ENCODE peak calls at places on chromosomes 13 and 19, in eight cellular contexts. One of them, this sample, is unnamed.

GRCh38 chr19:38061294-38061693 is 154.3 kb downstream of the SIPA1L3 start:
- DNase-seq in ascending aorta: no peak
- DNase-seq in testis: no peak
- DNase-seq in HCT116: no peak
- DNase-seq in endothelial cell of umbilical vein: no peak
- DNase-seq in cardiac muscle cell: peak; percentile 70
- DNase-seq in AG04450: peak; percentile 68
- DNase-seq in IMR-90: peak; percentile 95
- DNase-seq in this sample: peak; percentile 41

GRCh38 chr13:42478531-42479156 is 95.3 kb upstream of the TNFSF11 start:
- DNase-seq in ascending aorta: no peak
- DNase-seq in testis: no peak
- DNase-seq in HCT116: peak; percentile 10
- DNase-seq in endothelial cell of umbilical vein: peak; percentile 26
- DNase-seq in cardiac muscle cell: peak; percentile 59
- DNase-seq in AG04450: no peak
- DNase-seq in IMR-90: peak; percentile 7
- DNase-seq in this sample: no peak

GRCh38 chr13:29847501-29847983 is 2.9 kb downstream of the UBL3 start:
- DNase-seq in ascending aorta: no peak
- DNase-seq in testis: peak; percentile 43
- DNase-seq in HCT116: no peak
- DNase-seq in endothelial cell of umbilical vein: peak; percentile 65
- DNase-seq in cardiac muscle cell: peak; percentile 62
- DNase-seq in AG04450: no peak
- DNase-seq in IMR-90: peak; percentile 64
- DNase-seq in this sample: no peak

GRCh38 chr19:2779121-2779740 is 3.8 kb downstream of the SGTA start:
- DNase-seq in ascending aorta: no peak
- DNase-seq in testis: no peak
- DNase-seq in HCT116: no peak
- DNase-seq in endothelial cell of umbilical vein: no peak
- DNase-seq in cardiac muscle cell: no peak
- DNase-seq in AG04450: no peak
- DNase-seq in IMR-90: no peak
- DNase-seq in this sample: no peak

GRCh38 chr13:28558126-28558525 is 63.2 kb upstream of the FLT1 start:
- DNase-seq in ascending aorta: no peak
- DNase-seq in testis: no peak
- DNase-seq in HCT116: no peak
- DNase-seq in endothelial cell of umbilical vein: peak; percentile 71
- DNase-seq in cardiac muscle cell: peak; percentile 90
- DNase-seq in AG04450: peak; percentile 80
- DNase-seq in IMR-90: peak; percentile 97
- DNase-seq in this sample: no peak

GRCh38 chr19:16038196-16038695 is 38.0 kb upstream of the TPM4 start:
- DNase-seq in ascending aorta: no peak
- DNase-seq in testis: no peak
- DNase-seq in HCT116: no peak
- DNase-seq in endothelial cell of umbilical vein: no peak
- DNase-seq in cardiac muscle cell: no peak
- DNase-seq in AG04450: no peak
- DNase-seq in IMR-90: no peak
- DNase-seq in this sample: no peak

GRCh38 chr19:55261671-55262126 is 2.9 kb upstream of the PPP6R1 start:
- DNase-seq in ascending aorta: no peak
- DNase-seq in testis: peak; percentile 80
- DNase-seq in HCT116: no peak
- DNase-seq in endothelial cell of umbilical vein: no peak
- DNase-seq in cardiac muscle cell: no peak
- DNase-seq in AG04450: no peak
- DNase-seq in IMR-90: no peak
- DNase-seq in this sample: no peak

GRCh38 chr19:34841780-34842179 is 68.8 kb upstream of the ZNF599 start:
- DNase-seq in ascending aorta: no peak
- DNase-seq in testis: no peak
- DNase-seq in HCT116: no peak
- DNase-seq in endothelial cell of umbilical vein: no peak
- DNase-seq in cardiac muscle cell: no peak
- DNase-seq in AG04450: no peak
- DNase-seq in IMR-90: no peak
- DNase-seq in this sample: no peak

GRCh38 chr13:19062019-19062646 is 119.5 kb downstream of the TUBA3C start:
- DNase-seq in ascending aorta: no peak
- DNase-seq in testis: no peak
- DNase-seq in HCT116: no peak
- DNase-seq in endothelial cell of umbilical vein: no peak
- DNase-seq in cardiac muscle cell: no peak
- DNase-seq in AG04450: no peak
- DNase-seq in IMR-90: no peak
- DNase-seq in this sample: no peak

GRCh38 chr13:60261432-60262351 is 98.0 kb upstream of the DIAPH3 start:
- DNase-seq in ascending aorta: no peak
- DNase-seq in testis: no peak
- DNase-seq in HCT116: no peak
- DNase-seq in endothelial cell of umbilical vein: no peak
- DNase-seq in cardiac muscle cell: no peak
- DNase-seq in AG04450: no peak
- DNase-seq in IMR-90: no peak
- DNase-seq in this sample: no peak

GRCh38 chr19:30391554-30392551 is 19.7 kb downstream of the ZNF536 start:
- DNase-seq in ascending aorta: no peak
- DNase-seq in testis: no peak
- DNase-seq in HCT116: no peak
- DNase-seq in endothelial cell of umbilical vein: no peak
- DNase-seq in cardiac muscle cell: peak; percentile 1
- DNase-seq in AG04450: no peak
- DNase-seq in IMR-90: no peak
- DNase-seq in this sample: no peak

GRCh38 chr19:19276386-19276785 is 3.3 kb upstream of the TM6SF2 start:
- DNase-seq in ascending aorta: no peak
- DNase-seq in testis: no peak
- DNase-seq in HCT116: no peak
- DNase-seq in endothelial cell of umbilical vein: no peak
- DNase-seq in cardiac muscle cell: peak; percentile 69
- DNase-seq in AG04450: peak; percentile 29
- DNase-seq in IMR-90: peak; percentile 70
- DNase-seq in this sample: no peak

GRCh38 chr19:38079926-38080380 is 144.1 kb downstream of the DPF1 start:
- DNase-seq in ascending aorta: no peak
- DNase-seq in testis: no peak
- DNase-seq in HCT116: no peak
- DNase-seq in endothelial cell of umbilical vein: peak; percentile 81
- DNase-seq in cardiac muscle cell: peak; percentile 77
- DNase-seq in AG04450: peak; percentile 71
- DNase-seq in IMR-90: peak; percentile 95
- DNase-seq in this sample: peak; percentile 46

GRCh38 chr13:27120811-27121210 is 50.8 kb downstream of the USP12 start:
- DNase-seq in ascending aorta: no peak
- DNase-seq in testis: no peak
- DNase-seq in HCT116: no peak
- DNase-seq in endothelial cell of umbilical vein: peak; percentile 55
- DNase-seq in cardiac muscle cell: peak; percentile 21
- DNase-seq in AG04450: no peak
- DNase-seq in IMR-90: peak; percentile 28
- DNase-seq in this sample: no peak

GRCh38 chr13:95834134-95834765 is 157.3 kb downstream of the DNAJC3 start:
- DNase-seq in ascending aorta: no peak
- DNase-seq in testis: peak; percentile 68
- DNase-seq in HCT116: peak; percentile 21
- DNase-seq in endothelial cell of umbilical vein: peak; percentile 81
- DNase-seq in cardiac muscle cell: peak; percentile 81
- DNase-seq in AG04450: peak; percentile 15
- DNase-seq in IMR-90: peak; percentile 57
- DNase-seq in this sample: peak; percentile 70

GRCh38 chr19:17245535-17245984 is at the start of gene NR2F6:
- DNase-seq in ascending aorta: no peak
- DNase-seq in testis: no peak
- DNase-seq in HCT116: no peak
- DNase-seq in endothelial cell of umbilical vein: no peak
- DNase-seq in cardiac muscle cell: no peak
- DNase-seq in AG04450: no peak
- DNase-seq in IMR-90: no peak
- DNase-seq in this sample: no peak

GRCh38 chr13:39297664-39298171 is 259.5 kb downstream of the NHLRC3 start:
- DNase-seq in ascending aorta: no peak
- DNase-seq in testis: no peak
- DNase-seq in HCT116: no peak
- DNase-seq in endothelial cell of umbilical vein: no peak
- DNase-seq in cardiac muscle cell: no peak
- DNase-seq in AG04450: no peak
- DNase-seq in IMR-90: peak; percentile 24
- DNase-seq in this sample: no peak

GRCh38 chr13:27374650-27375049 is 49.8 kb upstream of the GTF3A start:
- DNase-seq in ascending aorta: no peak
- DNase-seq in testis: peak; percentile 79
- DNase-seq in HCT116: peak; percentile 85
- DNase-seq in endothelial cell of umbilical vein: peak; percentile 73
- DNase-seq in cardiac muscle cell: peak; percentile 86
- DNase-seq in AG04450: peak; percentile 59
- DNase-seq in IMR-90: peak; percentile 88
- DNase-seq in this sample: peak; percentile 79

GRCh38 chr13:30968734-30969335 is 36.4 kb downstream of the TEX26 start:
- DNase-seq in ascending aorta: no peak
- DNase-seq in testis: no peak
- DNase-seq in HCT116: no peak
- DNase-seq in endothelial cell of umbilical vein: no peak
- DNase-seq in cardiac muscle cell: peak; percentile 74
- DNase-seq in AG04450: no peak
- DNase-seq in IMR-90: peak; percentile 55
- DNase-seq in this sample: no peak

GRCh38 chr19:49920624-49921363 is 8.2 kb upstream of the ATF5 start:
- DNase-seq in ascending aorta: no peak
- DNase-seq in testis: no peak
- DNase-seq in HCT116: no peak
- DNase-seq in endothelial cell of umbilical vein: no peak
- DNase-seq in cardiac muscle cell: no peak
- DNase-seq in AG04450: no peak
- DNase-seq in IMR-90: no peak
- DNase-seq in this sample: no peak

GRCh38 chr19:49918089-49918488 is 10.9 kb upstream of the ATF5 start:
- DNase-seq in ascending aorta: no peak
- DNase-seq in testis: no peak
- DNase-seq in HCT116: no peak
- DNase-seq in endothelial cell of umbilical vein: no peak
- DNase-seq in cardiac muscle cell: no peak
- DNase-seq in AG04450: no peak
- DNase-seq in IMR-90: no peak
- DNase-seq in this sample: no peak

GRCh38 chr19:49915271-49915670 is 13.7 kb upstream of the ATF5 start:
- DNase-seq in ascending aorta: no peak
- DNase-seq in testis: no peak
- DNase-seq in HCT116: no peak
- DNase-seq in endothelial cell of umbilical vein: no peak
- DNase-seq in cardiac muscle cell: no peak
- DNase-seq in AG04450: no peak
- DNase-seq in IMR-90: no peak
- DNase-seq in this sample: no peak

GRCh38 chr19:49913720-49914119 is 15.3 kb upstream of the ATF5 start:
- DNase-seq in ascending aorta: no peak
- DNase-seq in testis: no peak
- DNase-seq in HCT116: no peak
- DNase-seq in endothelial cell of umbilical vein: no peak
- DNase-seq in cardiac muscle cell: no peak
- DNase-seq in AG04450: no peak
- DNase-seq in IMR-90: no peak
- DNase-seq in this sample: no peak

GRCh38 chr19:49916839-49917733 is 11.9 kb upstream of the ATF5 start:
- DNase-seq in ascending aorta: no peak
- DNase-seq in testis: no peak
- DNase-seq in HCT116: no peak
- DNase-seq in endothelial cell of umbilical vein: no peak
- DNase-seq in cardiac muscle cell: no peak
- DNase-seq in AG04450: no peak
- DNase-seq in IMR-90: no peak
- DNase-seq in this sample: no peak
- TF ChIP-seq CTCF in ascending aorta: no peak
- TF ChIP-seq CTCF in testis: no peak
- TF ChIP-seq CTCF in HCT116: no peak
- TF ChIP-seq CTCF in endothelial cell of umbilical vein: no peak
- TF ChIP-seq CTCF in cardiac muscle cell: no peak
- TF ChIP-seq CTCF in AG04450: no peak
- TF ChIP-seq CTCF in IMR-90: no peak
- TF ChIP-seq CTCF in this sample: no peak

GRCh38 chr13:51849145-51850101 is 4.4 kb upstream of the TMEM272 start:
- DNase-seq in ascending aorta: no peak
- DNase-seq in testis: peak; percentile 45
- DNase-seq in HCT116: peak; percentile 24
- DNase-seq in endothelial cell of umbilical vein: no peak
- DNase-seq in cardiac muscle cell: peak; percentile 25
- DNase-seq in AG04450: no peak
- DNase-seq in IMR-90: peak; percentile 30
- DNase-seq in this sample: no peak
- H3K27ac ChIP-seq in ascending aorta: no peak overlapping the region
- H3K27ac ChIP-seq in testis: no peak overlapping the region
- H3K27ac ChIP-seq in HCT116: no peak overlapping the region
- H3K27ac ChIP-seq in endothelial cell of umbilical vein: no peak overlapping the region
- H3K27ac ChIP-seq in cardiac muscle cell: no peak overlapping the region
- H3K27ac ChIP-seq in AG04450: no peak overlapping the region
- H3K27ac ChIP-seq in IMR-90: peak overlapping the region; percentile 12
- H3K27ac ChIP-seq in this sample: no peak overlapping the region

DNA sequence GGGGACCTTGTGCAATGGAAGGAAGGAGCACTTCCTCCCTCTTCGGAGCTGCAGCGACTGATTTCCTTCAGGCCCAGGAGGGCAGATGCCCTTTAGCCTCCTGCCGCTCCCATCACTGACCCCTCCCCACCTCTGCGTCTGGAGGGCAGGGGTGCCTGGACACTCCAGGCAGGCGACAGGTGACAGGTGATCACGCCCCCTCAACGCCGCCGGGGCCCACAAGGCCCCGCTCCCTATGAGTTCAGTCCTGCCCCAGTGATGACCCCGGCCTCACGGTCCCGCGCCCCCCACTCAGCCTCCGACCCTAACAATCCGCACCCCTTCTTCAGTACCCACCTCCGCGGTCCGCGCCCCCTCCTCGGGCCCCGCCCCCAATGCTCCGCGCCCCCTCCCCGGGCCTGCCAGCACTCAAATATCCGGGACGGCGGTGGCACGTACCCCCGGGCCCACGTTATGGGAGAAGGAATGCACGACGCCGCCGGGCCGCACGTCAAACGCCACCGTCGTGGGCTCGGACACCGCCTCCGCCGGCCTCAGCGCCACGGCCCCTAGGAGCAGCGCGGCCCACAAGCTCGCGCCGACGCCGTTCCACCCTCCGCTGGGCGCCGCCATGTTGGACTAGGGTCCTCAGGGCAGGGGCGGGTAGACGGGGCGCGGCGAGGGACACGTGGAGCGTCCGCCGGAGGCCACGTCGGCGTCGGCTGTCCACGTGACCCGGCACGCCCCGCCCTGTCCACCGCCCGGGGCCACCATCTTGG is at the start of gene MYDGF:
- DNase-seq in ascending aorta: peak; percentile 50
- DNase-seq in testis: peak; percentile 95
- DNase-seq in HCT116: peak; percentile 74
- DNase-seq in endothelial cell of umbilical vein: peak; percentile 80
- DNase-seq in cardiac muscle cell: peak; percentile 94
- DNase-seq in AG04450: peak; percentile 54
- DNase-seq in IMR-90: peak; percentile 86
- DNase-seq in this sample: peak; percentile 97
- TF ChIP-seq CTCF in ascending aorta: no peak
- TF ChIP-seq CTCF in testis: no peak
- TF ChIP-seq CTCF in HCT116: no peak
- TF ChIP-seq CTCF in endothelial cell of umbilical vein: no peak
- TF ChIP-seq CTCF in cardiac muscle cell: no peak
- TF ChIP-seq CTCF in AG04450: no peak
- TF ChIP-seq CTCF in IMR-90: no peak
- TF ChIP-seq CTCF in this sample: no peak

GRCh38 chr13:113852536-113853517 is 11.0 kb downstream of the GAS6 start:
- DNase-seq in ascending aorta: no peak
- DNase-seq in testis: peak; percentile 14
- DNase-seq in HCT116: no peak
- DNase-seq in endothelial cell of umbilical vein: no peak
- DNase-seq in cardiac muscle cell: no peak
- DNase-seq in AG04450: no peak
- DNase-seq in IMR-90: no peak
- DNase-seq in this sample: no peak
- H3K27ac ChIP-seq in ascending aorta: peak overlapping the region; percentile 34
- H3K27ac ChIP-seq in testis: peak overlapping the region; percentile 61
- H3K27ac ChIP-seq in HCT116: no peak overlapping the region
- H3K27ac ChIP-seq in endothelial cell of umbilical vein: no peak overlapping the region
- H3K27ac ChIP-seq in cardiac muscle cell: no peak overlapping the region
- H3K27ac ChIP-seq in AG04450: peak overlapping the region; percentile 47
- H3K27ac ChIP-seq in IMR-90: peak overlapping the region; percentile 19
- H3K27ac ChIP-seq in this sample: peak overlapping the region; percentile 65